ENCODE peak calls at places on chromosomes 2 and 18, in ten cellular contexts. T is upper lobe of right lung; V is GM10248; Z is CD8-positive, alpha-beta T cell; C is mammary epithelial cell; L is HL-60; M is tibial nerve; Q is fibroblast of mammary gland; K is bronchial epithelial cell; F is spleen. R is an unnamed sample.

GRCh38 chr2:219442206-219443015 is 7.8 kb downstream of the SPEG start:
- DNase-seq in T (no peak), V (no peak), Z (no peak), C (no peak), L (no peak), M (no peak), Q (no peak), K (no peak), F (no peak), R (no peak)

GRCh38 chr2:240426797-240427721 is 8.4 kb upstream of the GPC1 start:
- DNase-seq in T (peak), V (no peak), Z (no peak), C (no peak), L (no peak), M (no peak), Q (peak), K (peak), F (peak), R (no peak)

GRCh38 chr2:13682878-13683277 is 949.6 kb upstream of the LRATD1 start:
- DNase-seq in T (no peak), V (no peak), Z (no peak), C (peak), L (no peak), M (no peak), Q (peak), K (peak), F (no peak), R (no peak)

GRCh38 chr18:48840491-48840877 is 110.3 kb downstream of the SMAD7 start:
- DNase-seq in T (peak), V (no peak), Z (no peak), C (no peak), L (no peak), M (no peak), Q (no peak), K (no peak), F (peak), R (no peak)

GRCh38 chr2:197846789-197847188 is 42.4 kb downstream of the PLCL1 start:
- DNase-seq in T (no peak), V (no peak), Z (no peak), C (no peak), L (no peak), M (no peak), Q (no peak), K (no peak), F (no peak), R (no peak)

GRCh38 chr2:189658281-189658680 is 3.0 kb upstream of the ASNSD1 start:
- DNase-seq in T (no peak), V (no peak), Z (peak), C (no peak), L (no peak), M (no peak), Q (no peak), K (no peak), F (no peak), R (no peak)

GRCh38 chr2:3523551-3524041 is 4.3 kb upstream of the ADI1 start:
- DNase-seq in T (no peak), V (no peak), Z (no peak), C (peak), L (no peak), M (no peak), Q (peak), K (peak), F (no peak), R (no peak)

GRCh38 chr2:38462121-38462634 is 85.1 kb upstream of the ATL2 start:
- DNase-seq in T (no peak), V (no peak), Z (no peak), C (peak), L (peak), M (no peak), Q (peak), K (peak), F (no peak), R (no peak)

GRCh38 chr2:242038166-242038927 is 168.8 kb downstream of the RTP5 start:
- DNase-seq in T (no peak), V (no peak), Z (peak), C (no peak), L (no peak), M (no peak), Q (no peak), K (no peak), F (no peak), R (no peak)

GRCh38 chr2:125516496-125517109 is 1139.4 kb upstream of the GYPC start:
- DNase-seq in T (no peak), V (peak), Z (no peak), C (no peak), L (peak), M (no peak), Q (peak), K (peak), F (no peak), R (no peak)

GRCh38 chr2:170362313-170362795 is 184.4 kb downstream of the MYO3B start:
- DNase-seq in T (no peak), V (no peak), Z (no peak), C (no peak), L (no peak), M (no peak), Q (no peak), K (no peak), F (no peak), R (no peak)

GRCh38 chr2:110853516-110853915 is 121.1 kb downstream of the ACOXL start:
- DNase-seq in T (no peak), V (peak), Z (peak), C (no peak), L (peak), M (no peak), Q (peak), K (peak), F (peak), R (peak)

GRCh38 chr2:120871881-120872620 is 136.4 kb downstream of the GLI2 start:
- DNase-seq in T (no peak), V (no peak), Z (no peak), C (no peak), L (no peak), M (no peak), Q (no peak), K (no peak), F (peak), R (no peak)

GRCh38 chr2:24158131-24158530 is 16.7 kb upstream of the FAM228A start:
- DNase-seq in T (no peak), V (no peak), Z (no peak), C (no peak), L (no peak), M (no peak), Q (no peak), K (no peak), F (no peak), R (no peak)

GRCh38 chr2:62296833-62297641 is 101.1 kb downstream of the B3GNT2 start:
- DNase-seq in T (no peak), V (no peak), Z (no peak), C (no peak), L (no peak), M (no peak), Q (no peak), K (no peak), F (no peak), R (no peak)

GRCh38 chr2:240898731-240899467 is 2.9 kb upstream of the MAB21L4 start:
- DNase-seq in T (no peak), V (no peak), Z (no peak), C (no peak), L (no peak), M (no peak), Q (no peak), K (no peak), F (no peak), R (no peak)

GRCh38 chr2:26344581-26345283 is 1.2 kb upstream of the SELENOI start:
- DNase-seq in T (no peak), V (no peak), Z (no peak), C (peak), L (no peak), M (no peak), Q (peak), K (peak), F (no peak), R (no peak)

GRCh38 chr2:9145752-9146430 is 60.7 kb upstream of the ASAP2 start:
- DNase-seq in T (no peak), V (no peak), Z (no peak), C (no peak), L (no peak), M (no peak), Q (no peak), K (no peak), F (peak), R (no peak)

GRCh38 chr2:35503738-35504160 is 851.8 kb upstream of the CRIM1 start:
- DNase-seq in T (no peak), V (no peak), Z (no peak), C (peak), L (no peak), M (no peak), Q (no peak), K (peak), F (no peak), R (no peak)

GRCh38 chr2:100580474-100581264 is 17.9 kb downstream of the PDCL3 start:
- DNase-seq in T (peak), V (peak), Z (peak), C (no peak), L (peak), M (peak), Q (no peak), K (no peak), F (peak), R (no peak)

GRCh38 chr2:73701968-73702665 is 35.0 kb downstream of the TPRKB start:
- DNase-seq in T (no peak), V (no peak), Z (no peak), C (no peak), L (no peak), M (no peak), Q (no peak), K (no peak), F (no peak), R (no peak)

GRCh38 chr18:37270046-37270665 is 295.4 kb downstream of the CELF4 start:
- DNase-seq in T (no peak), V (no peak), Z (no peak), C (peak), L (peak), M (peak), Q (peak), K (peak), F (no peak), R (peak)

GRCh38 chr2:29749843-29750242 is 171.5 kb downstream of the ALK start:
- DNase-seq in T (no peak), V (no peak), Z (no peak), C (no peak), L (no peak), M (no peak), Q (peak), K (peak), F (no peak), R (no peak)

GRCh38 chr2:238290079-238290478 is 1.7 kb upstream of the PER2 start:
- DNase-seq in T (no peak), V (no peak), Z (no peak), C (peak), L (no peak), M (peak), Q (no peak), K (peak), F (peak), R (no peak)

GRCh38 chr2:69242651-69243051 is 144.4 kb downstream of the GFPT1 start:
- DNase-seq in T (no peak), V (no peak), Z (no peak), C (no peak), L (no peak), M (no peak), Q (peak), K (no peak), F (no peak), R (no peak)

GRCh38 chr2:238699307-238700121 is 148.4 kb upstream of the TWIST2 start:
- DNase-seq in T (no peak), V (no peak), Z (no peak), C (no peak), L (no peak), M (peak), Q (no peak), K (no peak), F (no peak), R (no peak)

GRCh38 chr2:233082222-233082933 is 22.2 kb downstream of the INPP5D start:
- DNase-seq in T (peak), V (peak), Z (no peak), C (no peak), L (peak), M (no peak), Q (no peak), K (no peak), F (no peak), R (no peak)

GRCh38 chr18:69528439-69528838 is 127.8 kb downstream of the DOK6 start:
- DNase-seq in T (no peak), V (no peak), Z (no peak), C (peak), L (no peak), M (no peak), Q (peak), K (no peak), F (no peak), R (no peak)

GRCh38 chr18:46204143-46204542 is 100.0 kb downstream of the HAUS1 start:
- DNase-seq in T (no peak), V (no peak), Z (no peak), C (no peak), L (no peak), M (no peak), Q (no peak), K (no peak), F (no peak), R (no peak)

GRCh38 chr2:46471-47345 is at the start of gene FAM110C:
- DNase-seq in T (peak), V (no peak), Z (peak), C (peak), L (no peak), M (no peak), Q (peak), K (peak), F (peak), R (no peak)

GRCh38 chr2:16178551-16179130 is 238.3 kb downstream of the MYCN start:
- DNase-seq in T (no peak), V (no peak), Z (no peak), C (no peak), L (no peak), M (no peak), Q (no peak), K (no peak), F (no peak), R (no peak)

GRCh38 chr18:56284319-56284718 is 354.1 kb downstream of the TXNL1 start:
- DNase-seq in T (no peak), V (no peak), Z (no peak), C (peak), L (no peak), M (no peak), Q (peak), K (peak), F (no peak), R (no peak)

GRCh38 chr2:161152302-161152701 is 7.9 kb upstream of the TANK start:
- DNase-seq in T (no peak), V (no peak), Z (no peak), C (no peak), L (no peak), M (no peak), Q (no peak), K (no peak), F (no peak), R (no peak)

GRCh38 chr2:71843391-71843850 is 304.2 kb downstream of the CYP26B1 start:
- DNase-seq in T (no peak), V (no peak), Z (no peak), C (peak), L (no peak), M (no peak), Q (peak), K (peak), F (peak), R (no peak)

GRCh38 chr2:162196611-162197010 is 44.6 kb upstream of the GCG start:
- DNase-seq in T (no peak), V (no peak), Z (no peak), C (peak), L (no peak), M (no peak), Q (peak), K (peak), F (no peak), R (no peak)

GRCh38 chr2:74334931-74335333 is 8.3 kb downstream of the SLC4A5 start:
- DNase-seq in T (peak), V (peak), Z (peak), C (peak), L (peak), M (peak), Q (peak), K (peak), F (peak), R (peak)

DNA sequence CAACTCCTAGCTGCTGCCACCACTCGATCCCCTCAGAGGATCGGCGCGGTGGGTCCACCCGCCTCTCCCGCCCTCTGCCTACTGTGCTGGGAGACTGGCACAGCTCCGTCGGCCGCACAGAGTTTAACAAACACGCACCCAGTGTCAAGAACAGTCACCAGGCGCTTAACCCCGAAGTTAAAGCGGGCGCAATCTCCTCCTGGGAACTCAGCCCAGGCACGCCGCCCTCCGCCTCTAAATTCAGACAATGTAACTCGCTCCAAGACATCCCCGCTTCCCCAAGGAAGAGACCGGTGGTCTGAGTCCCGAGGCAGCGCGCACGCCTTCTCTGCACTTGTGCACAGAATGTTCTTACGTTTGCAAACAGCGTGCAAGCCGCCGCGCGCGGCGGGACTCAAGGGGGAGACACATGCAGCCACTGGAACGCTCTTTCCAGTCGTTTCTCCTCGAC is 533 bp downstream of the CXCR4 start:
- DNase-seq in T (peak), V (peak), Z (peak), C (peak), L (peak), M (no peak), Q (peak), K (no peak), F (peak), R (peak)
- TF ChIP-seq CTCF in T (peak), V (peak), Z (no peak), C (no peak), L (no peak), M (no peak), Q (no peak), K (no peak), F (no peak), R (peak)

GRCh38 chr2:133422946-133423345 is 145.3 kb downstream of the NCKAP5 start:
- DNase-seq in T (no peak), V (no peak), Z (no peak), C (peak), L (no peak), M (no peak), Q (no peak), K (peak), F (no peak), R (peak)

GRCh38 chr2:133420748-133421147 is 147.5 kb downstream of the NCKAP5 start:
- DNase-seq in T (no peak), V (no peak), Z (no peak), C (no peak), L (no peak), M (no peak), Q (no peak), K (no peak), F (no peak), R (no peak)

GRCh38 chr2:133424876-133425275 is 143.4 kb downstream of the NCKAP5 start:
- DNase-seq in T (no peak), V (no peak), Z (no peak), C (peak), L (no peak), M (no peak), Q (no peak), K (peak), F (no peak), R (no peak)

GRCh38 chr2:133418671-133419070 is 149.6 kb downstream of the NCKAP5 start:
- DNase-seq in T (no peak), V (no peak), Z (no peak), C (no peak), L (no peak), M (no peak), Q (no peak), K (no peak), F (no peak), R (no peak)

GRCh38 chr2:133421516-133422324 is 146.5 kb downstream of the NCKAP5 start:
- DNase-seq in T (no peak), V (peak), Z (no peak), C (no peak), L (no peak), M (no peak), Q (no peak), K (peak), F (no peak), R (no peak)
- TF ChIP-seq CTCF in T (no peak), V (no peak), Z (no peak), C (no peak), L (no peak), M (no peak), Q (no peak), K (no peak), F (no peak), R (no peak)

GRCh38 chr2:168120310-168120709 is 127.1 kb downstream of the STK39 start:
- DNase-seq in T (no peak), V (no peak), Z (no peak), C (no peak), L (no peak), M (no peak), Q (no peak), K (no peak), F (no peak), R (no peak)
- TF ChIP-seq CTCF in T (no peak), V (no peak), Z (no peak), C (no peak), L (no peak), M (no peak), Q (no peak), K (no peak), F (no peak), R (no peak)

GRCh38 chr2:209331291-209331844 is 92.5 kb upstream of the MAP2 start:
- DNase-seq in T (no peak), V (no peak), Z (no peak), C (peak), L (no peak), M (no peak), Q (peak), K (peak), F (no peak), R (no peak)
- TF ChIP-seq CTCF in T (peak), V (peak), Z (no peak), C (peak), L (no peak), M (no peak), Q (peak), K (peak), F (no peak), R (peak)

GRCh38 chr2:21754164-21754788 is 630.5 kb downstream of the TDRD15 start:
- DNase-seq in T (no peak), V (no peak), Z (no peak), C (no peak), L (no peak), M (no peak), Q (no peak), K (peak), F (no peak), R (no peak)
- TF ChIP-seq CTCF in T (peak), V (no peak), Z (no peak), C (peak), L (no peak), M (no peak), Q (peak), K (no peak), F (no peak), R (peak)

GRCh38 chr2:66607152-66607551 is 172.2 kb downstream of the MEIS1 start:
- DNase-seq in T (no peak), V (no peak), Z (no peak), C (no peak), L (no peak), M (no peak), Q (no peak), K (no peak), F (no peak), R (no peak)
- TF ChIP-seq CTCF in T (no peak), V (no peak), Z (no peak), C (no peak), L (no peak), M (no peak), Q (no peak), K (peak), F (no peak), R (no peak)

DNA sequence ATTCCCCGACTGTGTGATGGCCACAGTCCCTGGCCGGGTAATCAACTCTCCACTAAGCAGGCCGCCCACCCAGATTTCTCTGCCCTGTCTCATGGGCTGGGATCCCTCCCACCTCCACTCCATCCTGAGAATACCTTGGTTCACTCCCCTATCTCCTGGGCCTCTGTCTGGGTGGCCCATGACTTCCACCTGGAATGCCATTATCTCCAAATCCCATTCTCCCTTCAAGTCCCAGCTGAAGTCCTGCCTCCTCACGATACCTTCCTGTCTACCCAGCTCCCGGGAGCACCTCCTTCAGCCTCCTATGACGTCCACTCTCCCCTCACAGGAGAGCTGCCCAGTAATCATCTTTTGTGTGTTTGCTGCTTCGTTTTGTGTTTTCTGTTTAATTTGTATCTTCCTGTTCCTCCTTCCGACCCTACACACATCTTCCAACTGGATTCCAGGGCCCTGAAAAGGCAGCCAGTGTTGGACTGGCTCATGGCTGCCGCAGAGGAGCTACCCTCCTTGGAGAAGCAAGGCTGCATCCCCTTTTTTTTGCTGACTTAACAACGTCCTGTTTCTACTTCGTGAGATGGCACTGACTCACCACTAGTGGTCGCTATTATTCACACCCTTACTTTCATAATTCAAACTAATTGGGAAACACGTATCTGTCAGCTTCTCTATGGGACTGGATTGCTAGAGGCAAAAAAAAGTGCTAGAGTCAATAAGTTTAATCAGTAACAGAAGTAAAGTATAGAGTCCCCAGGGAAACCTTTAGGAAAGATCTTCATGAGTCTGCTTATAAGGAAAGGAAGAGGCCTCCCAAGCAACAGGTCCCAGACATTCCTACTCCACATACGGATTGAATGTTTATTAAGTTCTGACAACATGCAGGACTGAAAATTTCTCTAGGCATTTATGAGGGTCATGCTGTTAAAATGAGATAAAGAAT is 171.9 kb upstream of the GATA6 start:
- DNase-seq in T (no peak), V (peak), Z (no peak), C (peak), L (peak), M (no peak), Q (peak), K (peak), F (no peak), R (no peak)
- TF ChIP-seq CTCF in T (peak), V (peak), Z (peak), C (peak), L (peak), M (peak), Q (peak), K (peak), F (peak), R (peak)